ENCODE peak calls at places on chromosomes 7 and 10, in seven cellular contexts. One of them, this sample, is unnamed.

GRCh38 chr10:48807786-48808185 is 123.1 kb downstream of the WDFY4 start:
- DNase-seq in IMR-90: no peak
- DNase-seq in CD8-positive, alpha-beta T cell: no peak
- DNase-seq in adrenal gland: no peak
- DNase-seq in tibial artery: no peak
- DNase-seq in testis: no peak
- DNase-seq in astrocyte of the spinal cord: no peak
- DNase-seq in this sample: no peak

GRCh38 chr10:133276435-133277201 is at the start of gene ADAM8:
- DNase-seq in tibial artery: no peak
- DNase-seq in adrenal gland: no peak
- DNase-seq in testis: no peak
- DNase-seq in astrocyte of the spinal cord: no peak
- DNase-seq in CD8-positive, alpha-beta T cell: no peak
- DNase-seq in IMR-90: no peak
- DNase-seq in this sample: no peak

GRCh38 chr10:96218826-96219225 is 52.5 kb downstream of the BLNK start:
- DNase-seq in astrocyte of the spinal cord: no peak
- DNase-seq in testis: no peak
- DNase-seq in IMR-90: no peak
- DNase-seq in adrenal gland: no peak
- DNase-seq in tibial artery: no peak
- DNase-seq in CD8-positive, alpha-beta T cell: no peak
- DNase-seq in this sample: no peak

GRCh38 chr7:42227931-42228591 is 8.9 kb downstream of the GLI3 start:
- DNase-seq in testis: peak
- DNase-seq in IMR-90: peak
- DNase-seq in adrenal gland: no peak
- DNase-seq in astrocyte of the spinal cord: peak
- DNase-seq in tibial artery: no peak
- DNase-seq in CD8-positive, alpha-beta T cell: no peak
- DNase-seq in this sample: no peak

GRCh38 chr10:14548474-14548873 is 217.8 kb upstream of the FRMD4A start:
- DNase-seq in CD8-positive, alpha-beta T cell: no peak
- DNase-seq in IMR-90: no peak
- DNase-seq in tibial artery: no peak
- DNase-seq in adrenal gland: no peak
- DNase-seq in astrocyte of the spinal cord: no peak
- DNase-seq in testis: peak
- DNase-seq in this sample: no peak

GRCh38 chr7:98211676-98212531 is 665 bp downstream of the BHLHA15 start:
- DNase-seq in astrocyte of the spinal cord: no peak
- DNase-seq in adrenal gland: no peak
- DNase-seq in testis: no peak
- DNase-seq in tibial artery: peak
- DNase-seq in IMR-90: no peak
- DNase-seq in CD8-positive, alpha-beta T cell: no peak
- DNase-seq in this sample: no peak

GRCh38 chr10:97404044-97404443 is 2.9 kb upstream of the RRP12 start:
- DNase-seq in testis: no peak
- DNase-seq in IMR-90: no peak
- DNase-seq in adrenal gland: no peak
- DNase-seq in CD8-positive, alpha-beta T cell: no peak
- DNase-seq in astrocyte of the spinal cord: no peak
- DNase-seq in tibial artery: no peak
- DNase-seq in this sample: no peak

GRCh38 chr7:120658516-120658915 is 199.4 kb downstream of the TSPAN12 start:
- DNase-seq in tibial artery: no peak
- DNase-seq in CD8-positive, alpha-beta T cell: no peak
- DNase-seq in adrenal gland: no peak
- DNase-seq in astrocyte of the spinal cord: no peak
- DNase-seq in testis: no peak
- DNase-seq in IMR-90: no peak
- DNase-seq in this sample: no peak

GRCh38 chr7:157041004-157041403 is 30.5 kb upstream of the MNX1 start:
- DNase-seq in testis: no peak
- DNase-seq in tibial artery: no peak
- DNase-seq in IMR-90: peak
- DNase-seq in adrenal gland: no peak
- DNase-seq in CD8-positive, alpha-beta T cell: no peak
- DNase-seq in astrocyte of the spinal cord: no peak
- DNase-seq in this sample: peak

GRCh38 chr7:124879103-124879502 is 50.5 kb downstream of the POT1 start:
- DNase-seq in tibial artery: no peak
- DNase-seq in IMR-90: no peak
- DNase-seq in adrenal gland: no peak
- DNase-seq in CD8-positive, alpha-beta T cell: no peak
- DNase-seq in astrocyte of the spinal cord: no peak
- DNase-seq in testis: no peak
- DNase-seq in this sample: no peak

GRCh38 chr10:120508966-120509365 is 51.9 kb downstream of the PLPP4 start:
- DNase-seq in adrenal gland: no peak
- DNase-seq in tibial artery: no peak
- DNase-seq in IMR-90: no peak
- DNase-seq in CD8-positive, alpha-beta T cell: no peak
- DNase-seq in astrocyte of the spinal cord: no peak
- DNase-seq in testis: no peak
- DNase-seq in this sample: no peak

GRCh38 chr10:105797234-105797890 is 1156.3 kb downstream of the SORCS3 start:
- DNase-seq in testis: no peak
- DNase-seq in tibial artery: no peak
- DNase-seq in CD8-positive, alpha-beta T cell: no peak
- DNase-seq in astrocyte of the spinal cord: peak
- DNase-seq in IMR-90: no peak
- DNase-seq in adrenal gland: no peak
- DNase-seq in this sample: no peak

GRCh38 chr10:30688456-30688855 is 58.9 kb upstream of the LYZL2 start:
- DNase-seq in tibial artery: no peak
- DNase-seq in testis: no peak
- DNase-seq in CD8-positive, alpha-beta T cell: no peak
- DNase-seq in IMR-90: no peak
- DNase-seq in astrocyte of the spinal cord: no peak
- DNase-seq in adrenal gland: no peak
- DNase-seq in this sample: no peak

GRCh38 chr10:106930751-106931150 is 233.8 kb downstream of the SORCS1 start:
- DNase-seq in adrenal gland: no peak
- DNase-seq in testis: no peak
- DNase-seq in IMR-90: no peak
- DNase-seq in tibial artery: no peak
- DNase-seq in CD8-positive, alpha-beta T cell: no peak
- DNase-seq in astrocyte of the spinal cord: no peak
- DNase-seq in this sample: no peak

GRCh38 chr10:64206409-64206808 is 685.2 kb downstream of the REEP3 start:
- DNase-seq in adrenal gland: no peak
- DNase-seq in IMR-90: no peak
- DNase-seq in tibial artery: no peak
- DNase-seq in testis: no peak
- DNase-seq in astrocyte of the spinal cord: no peak
- DNase-seq in CD8-positive, alpha-beta T cell: no peak
- DNase-seq in this sample: no peak

GRCh38 chr10:63264852-63265617 is 131.9 kb downstream of the NRBF2 start:
- DNase-seq in adrenal gland: no peak
- DNase-seq in testis: peak
- DNase-seq in IMR-90: peak
- DNase-seq in CD8-positive, alpha-beta T cell: no peak
- DNase-seq in astrocyte of the spinal cord: peak
- DNase-seq in tibial artery: no peak
- DNase-seq in this sample: peak

GRCh38 chr10:49614242-49615198 is 683 bp downstream of the CHAT start:
- DNase-seq in adrenal gland: peak
- DNase-seq in IMR-90: no peak
- DNase-seq in astrocyte of the spinal cord: no peak
- DNase-seq in testis: no peak
- DNase-seq in tibial artery: no peak
- DNase-seq in CD8-positive, alpha-beta T cell: no peak
- DNase-seq in this sample: no peak

GRCh38 chr10:59434463-59435326 is 72.3 kb upstream of the FAM13C start:
- DNase-seq in astrocyte of the spinal cord: peak
- DNase-seq in testis: no peak
- DNase-seq in tibial artery: no peak
- DNase-seq in IMR-90: peak
- DNase-seq in CD8-positive, alpha-beta T cell: no peak
- DNase-seq in adrenal gland: no peak
- DNase-seq in this sample: no peak

GRCh38 chr10:35501923-35502322 is 103.2 kb upstream of the GJD4 start:
- DNase-seq in CD8-positive, alpha-beta T cell: no peak
- DNase-seq in IMR-90: no peak
- DNase-seq in tibial artery: no peak
- DNase-seq in astrocyte of the spinal cord: no peak
- DNase-seq in testis: no peak
- DNase-seq in adrenal gland: no peak
- DNase-seq in this sample: no peak

GRCh38 chr10:48234295-48234694 is 40.2 kb downstream of the FRMPD2 start:
- DNase-seq in testis: no peak
- DNase-seq in astrocyte of the spinal cord: no peak
- DNase-seq in CD8-positive, alpha-beta T cell: no peak
- DNase-seq in tibial artery: no peak
- DNase-seq in IMR-90: no peak
- DNase-seq in adrenal gland: no peak
- DNase-seq in this sample: no peak

GRCh38 chr7:3425087-3425486 is 124.0 kb downstream of the SDK1 start:
- DNase-seq in IMR-90: no peak
- DNase-seq in adrenal gland: no peak
- DNase-seq in tibial artery: no peak
- DNase-seq in testis: no peak
- DNase-seq in astrocyte of the spinal cord: no peak
- DNase-seq in CD8-positive, alpha-beta T cell: no peak
- DNase-seq in this sample: no peak

GRCh38 chr10:130045091-130045652 is 65.5 kb downstream of the C10orf143 start:
- DNase-seq in CD8-positive, alpha-beta T cell: no peak
- DNase-seq in testis: no peak
- DNase-seq in IMR-90: no peak
- DNase-seq in tibial artery: no peak
- DNase-seq in adrenal gland: no peak
- DNase-seq in astrocyte of the spinal cord: no peak
- DNase-seq in this sample: no peak

GRCh38 chr7:16989883-16990413 is 108.2 kb upstream of the AGR3 start:
- DNase-seq in CD8-positive, alpha-beta T cell: no peak
- DNase-seq in tibial artery: peak
- DNase-seq in astrocyte of the spinal cord: peak
- DNase-seq in adrenal gland: peak
- DNase-seq in IMR-90: peak
- DNase-seq in testis: peak
- DNase-seq in this sample: peak

GRCh38 chr10:29105516-29106215 is 183.2 kb upstream of the LYZL1 start:
- DNase-seq in testis: no peak
- DNase-seq in astrocyte of the spinal cord: peak
- DNase-seq in IMR-90: peak
- DNase-seq in adrenal gland: no peak
- DNase-seq in CD8-positive, alpha-beta T cell: no peak
- DNase-seq in tibial artery: no peak
- DNase-seq in this sample: peak

GRCh38 chr10:80516506-80517075 is 21.1 kb upstream of the SH2D4B start:
- DNase-seq in astrocyte of the spinal cord: no peak
- DNase-seq in IMR-90: no peak
- DNase-seq in tibial artery: peak
- DNase-seq in CD8-positive, alpha-beta T cell: no peak
- DNase-seq in adrenal gland: no peak
- DNase-seq in testis: no peak
- DNase-seq in this sample: no peak

GRCh38 chr10:44827431-44828006 is 83.6 kb upstream of the TMEM72 start:
- DNase-seq in astrocyte of the spinal cord: peak
- DNase-seq in IMR-90: no peak
- DNase-seq in testis: no peak
- DNase-seq in adrenal gland: no peak
- DNase-seq in tibial artery: no peak
- DNase-seq in CD8-positive, alpha-beta T cell: no peak
- DNase-seq in this sample: no peak

GRCh38 chr10:29032229-29032628 is 256.6 kb upstream of the LYZL1 start:
- DNase-seq in astrocyte of the spinal cord: no peak
- DNase-seq in IMR-90: no peak
- DNase-seq in tibial artery: no peak
- DNase-seq in adrenal gland: no peak
- DNase-seq in testis: no peak
- DNase-seq in CD8-positive, alpha-beta T cell: no peak
- DNase-seq in this sample: no peak

DNA sequence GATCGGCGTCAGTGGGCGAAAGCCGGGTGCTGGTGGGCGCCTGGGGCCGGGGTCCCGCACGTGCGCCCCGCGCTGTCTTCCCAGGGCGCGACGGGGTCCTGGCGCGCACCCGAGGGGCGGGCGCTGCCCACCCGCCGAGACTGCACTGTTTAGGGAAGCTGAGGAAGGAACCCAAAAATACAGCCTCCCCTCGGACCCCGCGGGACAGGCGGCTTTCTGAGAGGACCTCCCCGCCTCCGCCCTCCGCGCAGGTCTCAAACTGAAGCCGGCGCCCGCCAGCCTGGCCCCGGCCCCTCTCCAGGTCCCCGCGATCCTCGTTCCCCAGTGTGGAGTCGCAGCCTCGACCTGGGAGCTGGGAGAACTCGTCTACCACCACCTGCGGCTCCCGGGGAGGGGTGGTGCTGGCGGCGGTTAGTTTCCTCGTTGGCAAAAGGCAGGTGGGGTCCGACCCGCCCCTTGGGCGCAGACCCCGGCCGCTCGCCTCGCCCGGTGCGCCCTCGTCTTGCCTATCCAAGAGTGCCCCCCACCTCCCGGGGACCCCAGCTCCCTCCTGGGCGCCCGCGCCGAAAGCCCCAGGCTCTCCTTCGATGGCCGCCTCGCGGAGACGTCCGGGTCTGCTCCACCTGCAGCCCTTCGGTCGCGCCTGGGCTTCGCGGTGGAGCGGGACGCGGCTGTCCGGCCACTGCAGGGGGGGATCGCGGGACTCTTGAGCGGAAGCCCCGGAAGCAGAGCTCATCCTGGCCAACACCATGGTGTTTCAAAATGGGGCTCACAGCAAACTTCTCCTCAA is 1.1 kb downstream of the EGFR start:
- DNase-seq in astrocyte of the spinal cord: no peak
- DNase-seq in adrenal gland: peak
- DNase-seq in IMR-90: no peak
- DNase-seq in tibial artery: no peak
- DNase-seq in CD8-positive, alpha-beta T cell: no peak
- DNase-seq in testis: no peak
- DNase-seq in this sample: no peak
- TF ChIP-seq CTCF in astrocyte of the spinal cord: no peak
- TF ChIP-seq CTCF in adrenal gland: peak
- TF ChIP-seq CTCF in IMR-90: no peak
- TF ChIP-seq CTCF in tibial artery: peak
- TF ChIP-seq CTCF in CD8-positive, alpha-beta T cell: no peak
- TF ChIP-seq CTCF in testis: no peak
- TF ChIP-seq CTCF in this sample: peak

GRCh38 chr10:569961-570630 is 119.4 kb downstream of the DIP2C start:
- DNase-seq in tibial artery: no peak
- DNase-seq in CD8-positive, alpha-beta T cell: no peak
- DNase-seq in testis: no peak
- DNase-seq in adrenal gland: no peak
- DNase-seq in astrocyte of the spinal cord: no peak
- DNase-seq in IMR-90: no peak
- DNase-seq in this sample: no peak
- TF ChIP-seq CTCF in tibial artery: no peak
- TF ChIP-seq CTCF in CD8-positive, alpha-beta T cell: no peak
- TF ChIP-seq CTCF in testis: no peak
- TF ChIP-seq CTCF in adrenal gland: no peak
- TF ChIP-seq CTCF in astrocyte of the spinal cord: no peak
- TF ChIP-seq CTCF in IMR-90: no peak
- TF ChIP-seq CTCF in this sample: no peak

GRCh38 chr7:73522081-73522818 is at the start of gene BAZ1B:
- DNase-seq in CD8-positive, alpha-beta T cell: peak
- DNase-seq in adrenal gland: peak
- DNase-seq in tibial artery: peak
- DNase-seq in astrocyte of the spinal cord: peak
- DNase-seq in testis: peak
- DNase-seq in IMR-90: peak
- DNase-seq in this sample: peak
- TF ChIP-seq CTCF in CD8-positive, alpha-beta T cell: no peak
- TF ChIP-seq CTCF in adrenal gland: peak
- TF ChIP-seq CTCF in tibial artery: no peak
- TF ChIP-seq CTCF in astrocyte of the spinal cord: peak
- TF ChIP-seq CTCF in testis: no peak
- TF ChIP-seq CTCF in IMR-90: no peak
- TF ChIP-seq CTCF in this sample: peak

GRCh38 chr10:69883256-69883655 is 81.5 kb downstream of the COL13A1 start:
- DNase-seq in CD8-positive, alpha-beta T cell: no peak
- DNase-seq in tibial artery: no peak
- DNase-seq in adrenal gland: no peak
- DNase-seq in IMR-90: no peak
- DNase-seq in astrocyte of the spinal cord: no peak
- DNase-seq in testis: no peak
- DNase-seq in this sample: no peak
- TF ChIP-seq CTCF in CD8-positive, alpha-beta T cell: no peak
- TF ChIP-seq CTCF in tibial artery: no peak
- TF ChIP-seq CTCF in adrenal gland: no peak
- TF ChIP-seq CTCF in IMR-90: no peak
- TF ChIP-seq CTCF in astrocyte of the spinal cord: peak
- TF ChIP-seq CTCF in testis: no peak
- TF ChIP-seq CTCF in this sample: no peak

This sample was measured in HFFc6.